ENCODE peak calls at places on chromosome 11, in ten cellular contexts. H, U, J, R, K, E, I, B, M and W are unnamed samples.

GRCh38 chr11:113475160-113475761 is at the start of gene DRD2:
- DNase-seq in R (no peak), J (no peak), E (no peak), U (no peak), B (no peak), M (no peak), K (no peak), H (no peak), I (peak), W (no peak)

GRCh38 chr11:83972536-83972935 is 686.4 kb upstream of the CCDC90B start:
- DNase-seq in R (no peak), E (no peak), K (no peak), M (no peak), B (no peak), H (no peak), U (no peak), I (no peak), J (no peak), W (no peak)

GRCh38 chr11:56819916-56820315 is 71.4 kb upstream of the OR9G4 start:
- DNase-seq in R (no peak), I (no peak), M (no peak), E (no peak), K (no peak), B (no peak), U (no peak), J (no peak), H (no peak), W (no peak)

GRCh38 chr11:33830903-33831648 is 56.8 kb upstream of the FBXO3 start:
- DNase-seq in E (no peak), I (no peak), J (no peak), R (no peak), M (no peak), B (no peak), H (no peak), U (no peak), K (no peak), W (no peak)

GRCh38 chr11:60310407-60310998 is 16.6 kb upstream of the MS4A6E start:
- DNase-seq in H (peak), B (no peak), I (peak), E (no peak), U (no peak), J (peak), R (no peak), K (no peak), M (no peak), W (no peak)

GRCh38 chr11:121367434-121367833 is 74.9 kb downstream of the SC5D start:
- DNase-seq in I (no peak), E (no peak), K (no peak), H (peak), U (no peak), R (no peak), M (no peak), B (no peak), J (no peak), W (no peak)

GRCh38 chr11:70145025-70145529 is 58.0 kb upstream of the FADD start:
- DNase-seq in K (no peak), H (no peak), J (no peak), M (no peak), B (no peak), I (no peak), R (no peak), U (no peak), E (no peak), W (no peak)

GRCh38 chr11:128283445-128283844 is 303.9 kb downstream of the ETS1 start:
- DNase-seq in J (no peak), K (no peak), M (no peak), B (no peak), E (no peak), I (no peak), H (no peak), R (no peak), U (no peak), W (no peak)

GRCh38 chr11:12997168-12997567 is 11.9 kb upstream of the RASSF10 start:
- DNase-seq in E (no peak), M (no peak), B (no peak), R (no peak), H (no peak), J (no peak), K (peak), U (no peak), I (no peak), W (no peak)
- TF ChIP-seq POLR2A in E (no peak), M (no peak), B (no peak), R (no peak), H (no peak), J (no peak), K (no peak), U (no peak), I (no peak), W (no peak)

GRCh38 chr11:65911682-65912568 is 6.9 kb downstream of the C11orf68 start:
- DNase-seq in E (peak), M (no peak), U (no peak), R (peak), I (no peak), B (peak), K (no peak), J (no peak), H (no peak), W (no peak)
- TF ChIP-seq POLR2A in E (peak), M (no peak), U (no peak), R (no peak), I (no peak), B (no peak), K (no peak), J (no peak), H (no peak), W (peak)

DNA sequence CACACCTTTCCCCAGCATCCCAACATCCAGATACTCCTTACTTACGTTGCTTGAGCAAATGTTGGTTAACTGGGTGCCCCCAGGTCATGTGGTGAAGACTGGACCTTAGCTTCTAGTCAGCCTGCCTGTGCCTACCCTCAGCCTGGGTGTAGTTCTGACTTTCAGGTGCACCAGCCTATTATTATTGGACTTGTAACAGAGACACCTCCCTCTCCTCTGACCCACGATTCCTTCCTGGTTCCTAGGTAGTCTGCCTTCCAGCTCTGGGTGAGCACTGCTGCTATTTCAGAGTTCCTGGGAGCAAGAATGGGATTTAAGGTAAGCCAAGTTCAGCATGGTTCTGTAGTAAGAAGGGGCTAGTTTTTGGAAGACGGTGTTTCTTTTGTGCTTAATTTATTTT is 138.2 kb downstream of the DSCAML1 start:
- DNase-seq in I (no peak), K (no peak), E (no peak), H (no peak), B (no peak), R (no peak), J (no peak), M (no peak), U (no peak), W (no peak)
- TF ChIP-seq POLR2A in I (no peak), K (no peak), E (no peak), H (no peak), B (no peak), R (no peak), J (no peak), M (no peak), U (no peak), W (no peak)

DNA sequence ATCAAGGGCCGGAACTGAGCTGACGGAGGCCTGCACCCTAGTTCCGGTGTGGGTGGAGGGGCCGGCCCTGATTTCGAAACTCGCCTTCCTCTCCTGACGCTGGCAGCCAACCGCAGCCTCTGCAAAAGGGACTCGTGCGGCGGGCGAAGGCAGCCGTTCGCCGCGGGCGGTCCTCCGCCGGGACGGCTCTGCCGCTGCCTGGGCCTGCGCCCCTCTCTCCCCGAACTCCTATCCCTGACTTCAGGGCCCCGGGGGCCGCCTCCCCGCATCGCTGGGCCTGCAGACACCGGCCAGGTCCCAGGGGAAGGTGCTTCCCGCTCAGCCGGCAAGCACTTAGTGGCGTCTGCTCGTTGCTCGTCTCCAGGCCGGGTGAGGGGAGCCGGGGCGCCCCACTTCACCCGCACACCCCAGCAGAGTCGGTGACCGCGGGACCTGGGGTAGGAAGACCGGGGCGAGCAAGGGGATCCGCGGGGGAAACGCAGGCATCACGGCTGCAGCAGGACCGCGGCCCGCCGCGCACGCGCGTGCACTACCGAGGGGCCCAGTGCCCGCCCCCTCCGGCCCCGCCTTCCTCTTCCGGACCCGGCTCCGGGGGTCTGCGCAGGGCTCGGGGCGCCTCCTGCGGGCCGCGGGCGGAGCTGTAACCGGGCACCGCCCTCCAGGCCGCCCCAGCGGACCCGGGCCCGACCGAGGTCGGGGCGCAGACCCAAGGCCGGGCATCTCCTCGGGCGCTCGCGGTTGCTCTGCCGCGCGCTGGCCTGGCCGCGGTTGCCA is 464 bp upstream of the ANKRD13D start:
- DNase-seq in E (peak), J (peak), U (peak), H (peak), B (peak), K (peak), I (peak), R (peak), M (peak), W (peak)
- TF ChIP-seq POLR2A in E (peak), J (peak), U (peak), H (peak), B (peak), K (peak), I (peak), R (peak), M (peak), W (peak)

GRCh38 chr11:62853279-62853965 is 14.0 kb upstream of the WDR74 start:
- DNase-seq in H (no peak), U (no peak), I (no peak), E (no peak), R (no peak), K (no peak), M (no peak), J (no peak), B (no peak), W (no peak)
- TF ChIP-seq POLR2A in H (no peak), U (no peak), I (no peak), E (no peak), R (no peak), K (no peak), M (no peak), J (no peak), B (no peak), W (no peak)

GRCh38 chr11:68459886-68460740 is 439 bp upstream of the PPP6R3 start:
- DNase-seq in I (peak), K (peak), J (peak), E (peak), H (peak), R (peak), M (peak), B (peak), U (peak), W (peak)
- TF ChIP-seq POLR2A in I (peak), K (no peak), J (no peak), E (no peak), H (no peak), R (no peak), M (no peak), B (no peak), U (peak), W (peak)

DNA sequence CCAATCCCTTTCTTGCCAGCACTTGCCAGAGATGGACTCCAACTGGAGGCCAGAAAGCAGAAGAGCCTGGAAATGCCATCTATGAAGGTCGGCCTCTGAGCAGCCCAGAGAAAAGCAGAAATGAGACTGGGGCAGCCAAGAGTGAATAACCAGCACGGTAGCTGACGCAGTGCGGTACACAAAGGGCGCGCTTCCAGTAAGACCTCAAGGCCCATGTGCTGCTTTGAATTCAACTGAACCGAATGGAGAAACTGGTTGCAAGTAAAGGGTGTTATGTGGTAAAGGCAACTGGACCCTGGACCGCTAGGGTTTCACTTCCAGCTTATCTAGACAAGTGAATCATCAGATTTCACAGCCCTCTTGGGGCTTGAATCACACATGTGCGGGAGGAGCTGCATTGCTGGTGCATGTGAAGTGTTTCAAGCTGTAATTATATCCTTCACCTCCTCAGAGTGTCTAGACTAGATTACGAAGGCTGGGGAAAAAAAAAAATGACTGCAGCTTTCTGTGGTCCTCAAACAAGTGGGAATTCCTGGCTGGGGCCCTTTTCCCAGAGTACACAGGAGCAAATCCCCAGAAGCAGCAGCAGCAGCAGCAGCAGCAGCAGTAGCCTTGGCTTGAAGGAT is 128.9 kb downstream of the CCDC34 start:
- DNase-seq in K (no peak), B (peak), H (peak), M (no peak), I (peak), E (no peak), J (peak), R (no peak), U (no peak), W (peak)
- TF ChIP-seq POLR2A in K (no peak), B (no peak), H (no peak), M (no peak), I (peak), E (no peak), J (no peak), R (no peak), U (no peak), W (no peak)

GRCh38 chr11:102223859-102224258 is 93.4 kb upstream of the BIRC3 start:
- DNase-seq in K (no peak), B (no peak), I (no peak), E (no peak), U (no peak), J (no peak), M (peak), R (no peak), H (no peak), W (no peak)

GRCh38 chr11:102226702-102227101 is 90.6 kb upstream of the BIRC3 start:
- DNase-seq in R (no peak), E (no peak), J (no peak), H (no peak), I (peak), B (no peak), K (no peak), U (no peak), M (peak), W (no peak)

GRCh38 chr11:102229510-102230119 is 87.7 kb upstream of the BIRC3 start:
- DNase-seq in I (no peak), M (no peak), E (no peak), R (no peak), H (no peak), B (no peak), J (peak), U (no peak), K (no peak), W (no peak)

GRCh38 chr11:102230186-102230585 is 87.1 kb upstream of the BIRC3 start:
- DNase-seq in M (no peak), U (no peak), I (no peak), R (no peak), J (no peak), B (no peak), K (no peak), E (no peak), H (no peak), W (no peak)

GRCh38 chr11:102225689-102226562 is 91.4 kb upstream of the BIRC3 start:
- DNase-seq in M (no peak), K (no peak), H (no peak), R (no peak), U (no peak), I (no peak), J (no peak), B (no peak), E (no peak), W (peak)
- TF ChIP-seq POLR2A in M (no peak), K (no peak), H (no peak), R (no peak), U (no peak), I (no peak), J (no peak), B (no peak), E (no peak), W (no peak)

GRCh38 chr11:2976289-2977063 is 15.7 kb downstream of the NAP1L4 start:
- DNase-seq in I (no peak), J (no peak), U (no peak), M (no peak), B (no peak), R (no peak), H (no peak), E (no peak), K (no peak), W (no peak)
- TF ChIP-seq POLR2A in I (no peak), J (no peak), U (no peak), M (no peak), B (no peak), R (no peak), H (peak), E (no peak), K (no peak), W (no peak)